ENCODE peak calls at places on chromosomes 6 and 20, in nine cellular contexts. Z is endothelial cell of umbilical vein, U is neural progenitor cell, O is IMR-90, S is suprapubic skin, T is ovary, J is tibial artery, Q is uterus, Y is left ventricle myocardium inferior. G is an unnamed sample. For H3K27me3, the result is how much of the 10 kb centered on the place peaks cover.

GRCh38 chr6:22113046-22113766 is 183.6 kb downstream of the PRL start:
- DNase-seq in O (peak), J (no peak), Z (peak), S (no peak), U (no peak), T (peak), Q (peak), Y (no peak), G (peak)

GRCh38 chr6:36355819-36356218 is 19.1 kb upstream of the BNIP5 start:
- DNase-seq in Z (no peak), Q (no peak), O (no peak), J (no peak), T (no peak), U (no peak), Y (no peak), S (no peak), G (no peak)

GRCh38 chr6:85298553-85298952 is 151.3 kb upstream of the NT5E start:
- DNase-seq in U (no peak), Z (no peak), S (no peak), T (no peak), Q (no peak), O (no peak), Y (no peak), J (no peak), G (no peak)

GRCh38 chr6:43676962-43677606 is 10.5 kb downstream of the MRPS18A start:
- DNase-seq in S (no peak), Y (no peak), T (no peak), Z (no peak), J (no peak), U (no peak), O (no peak), Q (no peak), G (no peak)

GRCh38 chr20:57393321-57394086 is 2.3 kb downstream of the RBM38 start:
- DNase-seq in S (no peak), U (no peak), Z (no peak), Q (peak), O (no peak), T (peak), J (no peak), Y (no peak), G (no peak)

GRCh38 chr6:47733879-47734558 is 35.6 kb downstream of the ADGRF4 start:
- DNase-seq in Y (no peak), O (peak), Q (no peak), J (no peak), Z (peak), T (no peak), S (no peak), U (peak), G (no peak)

GRCh38 chr6:31776961-31777666 is at the start of gene VWA7:
- DNase-seq in J (peak), O (peak), Y (peak), S (no peak), Q (peak), Z (peak), T (peak), U (no peak), G (peak)

GRCh38 chr6:50952092-50952932 is 133.6 kb downstream of the TFAP2B start:
- DNase-seq in Q (no peak), Z (no peak), O (no peak), Y (no peak), J (no peak), S (no peak), U (peak), T (no peak), G (no peak)

GRCh38 chr20:25207960-25208534 is 12.5 kb downstream of the ENTPD6 start:
- DNase-seq in J (no peak), Z (no peak), S (no peak), U (no peak), Q (no peak), Y (no peak), T (no peak), O (no peak), G (no peak)

GRCh38 chr6:13486679-13487121 is 700 bp downstream of the GFOD1 start:
- DNase-seq in J (peak), O (peak), Y (peak), U (peak), T (peak), Z (peak), S (peak), Q (peak), G (peak)

GRCh38 chr20:43331911-43332310 is 125.8 kb upstream of the SRSF6 start:
- DNase-seq in Y (peak), O (no peak), T (no peak), U (no peak), J (no peak), Q (no peak), S (no peak), Z (no peak), G (no peak)

GRCh38 chr6:159890802-159891201 is at the start of gene MAS1:
- DNase-seq in Z (no peak), S (peak), T (no peak), Q (no peak), U (no peak), O (no peak), Y (no peak), J (no peak), G (no peak)

GRCh38 chr6:159887761-159888160 is 3.0 kb upstream of the MAS1 start:
- DNase-seq in S (peak), Q (no peak), Z (no peak), Y (no peak), T (no peak), U (no peak), O (no peak), J (no peak), G (no peak)

GRCh38 chr6:159892053-159892452 is 1.3 kb downstream of the MAS1 start:
- DNase-seq in Y (no peak), Q (no peak), T (no peak), J (no peak), U (no peak), O (no peak), S (peak), Z (no peak), G (no peak)

GRCh38 chr6:159893064-159893463 is 2.3 kb downstream of the MAS1 start:
- DNase-seq in Y (no peak), Z (no peak), O (no peak), Q (no peak), J (no peak), U (no peak), S (peak), T (no peak), G (no peak)

DNA sequence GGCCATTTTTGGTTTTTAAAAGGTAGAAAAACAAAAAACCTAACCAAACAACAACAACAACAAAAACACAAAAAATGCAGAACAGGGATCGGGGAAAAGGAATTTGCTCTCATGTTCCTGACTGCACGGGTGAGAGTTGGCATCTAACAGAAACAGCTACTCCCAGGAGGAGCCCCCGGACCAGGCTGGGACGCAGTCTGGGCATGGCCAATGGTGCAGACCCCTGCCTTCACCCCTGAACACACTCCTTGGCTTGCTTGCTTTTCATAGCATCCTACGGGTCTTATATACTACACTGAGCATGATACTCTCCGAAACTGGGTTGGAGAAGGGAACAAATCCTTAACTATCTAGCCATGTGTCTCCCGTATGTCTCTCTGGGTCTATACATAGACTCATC is 587 bp upstream of the MAS1 start:
- DNase-seq in Z (no peak), Y (no peak), J (no peak), U (no peak), O (no peak), Q (no peak), T (no peak), S (peak), G (no peak)
- H3K27me3 ChIP-seq in Z (under half), Y (half or more), J (under half), U (under half), O (half or more), Q (under half), T (under half), S (half or more), G (under half)

GRCh38 chr6:24997186-24997585 is 61.4 kb upstream of the RIPOR2 start:
- DNase-seq in U (no peak), S (no peak), Q (no peak), J (no peak), Z (no peak), Y (no peak), T (no peak), O (no peak), G (no peak)
- H3K27ac ChIP-seq in U (no peak), S (no peak), Q (peak), J (no peak), Z (no peak), Y (no peak), T (no peak), O (no peak), G (no peak)

GRCh38 chr6:27281105-27281539 is 31.0 kb downstream of the POM121L2 start:
- DNase-seq in S (no peak), Y (no peak), U (no peak), J (no peak), T (no peak), Z (no peak), Q (no peak), O (no peak), G (no peak)
- H3K27me3 ChIP-seq in S (half or more), Y (half or more), U (half or more), J (under half), T (under half), Z (under half), Q (half or more), O (under half), G (under half)

GRCh38 chr6:170088349-170088951 is 202.4 kb downstream of the DLL1 start:
- DNase-seq in Z (no peak), T (no peak), U (no peak), J (peak), Y (peak), Q (peak), O (no peak), S (peak), G (no peak)
- H3K27ac ChIP-seq in Z (no peak), T (no peak), U (no peak), J (no peak), Y (no peak), Q (no peak), O (no peak), S (no peak), G (no peak)

GRCh38 chr6:41136911-41137310 is 17.2 kb downstream of the TREML1 start:
- DNase-seq in T (no peak), Q (no peak), O (no peak), U (no peak), Y (no peak), Z (no peak), S (no peak), J (no peak), G (no peak)

GRCh38 chr6:41135062-41135832 is 18.9 kb downstream of the TREML1 start:
- DNase-seq in U (no peak), T (no peak), Z (no peak), Q (no peak), J (no peak), Y (no peak), O (no peak), S (no peak), G (no peak)

GRCh38 chr6:41132254-41132653 is 21.9 kb downstream of the TREML1 start:
- DNase-seq in O (no peak), Q (no peak), S (no peak), J (no peak), U (no peak), Z (no peak), Y (no peak), T (no peak), G (no peak)
- H3K27me3 ChIP-seq in O (under half), Q (under half), S (under half), J (under half), U (under half), Z (under half), Y (under half), T (under half), G (under half)

DNA sequence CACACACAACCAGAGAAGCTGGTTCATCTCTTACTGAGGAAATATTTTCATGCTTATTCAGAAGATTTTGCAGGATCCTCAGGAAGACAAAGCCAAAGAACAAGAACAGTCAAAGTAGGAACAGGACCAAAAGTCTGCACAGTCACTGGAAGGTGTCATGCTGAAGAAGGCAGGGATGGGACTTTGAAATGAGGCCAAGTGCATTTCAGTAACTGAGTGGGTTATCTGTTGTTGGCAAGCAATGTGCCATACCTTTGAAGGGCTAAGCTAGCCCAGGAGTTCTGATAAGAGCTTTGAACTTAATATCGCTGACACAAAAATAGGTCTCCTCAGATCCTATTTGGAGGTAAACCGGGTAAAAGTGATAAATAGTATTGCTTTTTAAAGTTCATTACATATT is 31.5 kb downstream of the SLC16A10 start:
- DNase-seq in Z (no peak), T (no peak), J (no peak), S (no peak), O (no peak), Y (no peak), U (no peak), Q (no peak), G (no peak)
- H3K27ac ChIP-seq in Z (no peak), T (no peak), J (no peak), S (no peak), O (no peak), Y (peak), U (no peak), Q (no peak), G (no peak)